ENCODE peak calls at places on chromosomes 11 and 22, in ten cellular contexts. V is stomach, A is psoas muscle, R is cardiac fibroblast, U is lower lobe of right lung, Z is tibial nerve, D is fibroblast of lung, B is left lung, Y is progenitor cell of endocrine pancreas, X is brain microvascular endothelial cell. K is an unnamed sample.

GRCh38 chr11:57546869-57547518 is 9.6 kb downstream of the SMTNL1 start:
- DNase-seq in B (no peak), Y (no peak), U (no peak), D (peak), V (no peak), A (no peak), Z (no peak), X (peak), R (peak), K (no peak)

GRCh38 chr11:104967493-104968364 is 645 bp downstream of the CASP4 start:
- DNase-seq in Z (no peak), D (no peak), B (no peak), R (peak), A (no peak), V (no peak), X (no peak), Y (no peak), U (no peak), K (no peak)

GRCh38 chr11:74634537-74634936 is 42.2 kb downstream of the POLD3 start:
- DNase-seq in B (no peak), D (peak), Y (no peak), X (peak), Z (no peak), R (peak), U (no peak), V (no peak), A (no peak), K (no peak)

GRCh38 chr22:39839198-39839597 is 54.4 kb downstream of the ENTHD1 start:
- DNase-seq in Z (no peak), U (no peak), X (no peak), V (no peak), A (no peak), Y (no peak), R (no peak), B (no peak), D (no peak), K (no peak)

GRCh38 chr11:62427630-62428233 is 8.9 kb downstream of the SCGB1A1 start:
- DNase-seq in V (no peak), U (no peak), X (peak), Y (no peak), D (peak), A (no peak), B (no peak), R (peak), Z (no peak), K (no peak)

GRCh38 chr22:35631597-35631996 is 14.5 kb upstream of the MB start:
- DNase-seq in U (peak), B (peak), V (peak), D (no peak), Y (no peak), R (peak), X (peak), A (peak), Z (no peak), K (no peak)

GRCh38 chr22:44538071-44538470 is 40.0 kb upstream of the RTL6 start:
- DNase-seq in Z (no peak), R (peak), D (peak), B (no peak), V (no peak), X (no peak), Y (no peak), A (no peak), U (no peak), K (no peak)

GRCh38 chr11:205221-206001 is 1.8 kb downstream of the BET1L start:
- DNase-seq in A (no peak), D (no peak), U (peak), B (no peak), R (no peak), X (no peak), V (peak), Z (no peak), Y (no peak), K (no peak)

GRCh38 chr11:27291954-27292641 is 70.9 kb downstream of the CCDC34 start:
- DNase-seq in A (no peak), Y (no peak), Z (no peak), U (no peak), D (peak), R (no peak), X (no peak), V (peak), B (no peak), K (no peak)

GRCh38 chr11:44570411-44571155 is 5.1 kb downstream of the CD82 start:
- DNase-seq in X (no peak), Z (no peak), B (peak), D (no peak), R (no peak), A (no peak), Y (no peak), V (no peak), U (no peak), K (no peak)

GRCh38 chr22:20763630-20764029 is 10.3 kb upstream of the SERPIND1 start:
- DNase-seq in Y (no peak), X (no peak), R (no peak), V (no peak), U (no peak), D (no peak), Z (peak), B (no peak), A (no peak), K (no peak)
- TF ChIP-seq CTCF in Y (no peak), X (no peak), R (no peak), V (no peak), U (no peak), D (no peak), Z (no peak), B (no peak), A (no peak), K (no peak)

GRCh38 chr11:118074091-118074685 is 2.7 kb upstream of the TMPRSS4 start:
- DNase-seq in D (no peak), Y (no peak), Z (no peak), U (no peak), A (peak), V (no peak), X (no peak), R (no peak), B (no peak), K (no peak)

GRCh38 chr11:118071416-118072030 is 5.4 kb upstream of the TMPRSS4 start:
- DNase-seq in D (no peak), R (no peak), A (no peak), V (no peak), Y (no peak), B (no peak), U (no peak), X (no peak), Z (no peak), K (no peak)

GRCh38 chr11:118074785-118075184 is 2.1 kb upstream of the TMPRSS4 start:
- DNase-seq in R (no peak), A (peak), Z (no peak), V (peak), U (no peak), Y (no peak), D (no peak), B (no peak), X (no peak), K (no peak)

GRCh38 chr11:118076754-118077281 is at the start of gene TMPRSS4:
- DNase-seq in U (peak), B (peak), R (no peak), A (peak), X (no peak), Y (peak), D (no peak), V (peak), Z (no peak), K (no peak)

DNA sequence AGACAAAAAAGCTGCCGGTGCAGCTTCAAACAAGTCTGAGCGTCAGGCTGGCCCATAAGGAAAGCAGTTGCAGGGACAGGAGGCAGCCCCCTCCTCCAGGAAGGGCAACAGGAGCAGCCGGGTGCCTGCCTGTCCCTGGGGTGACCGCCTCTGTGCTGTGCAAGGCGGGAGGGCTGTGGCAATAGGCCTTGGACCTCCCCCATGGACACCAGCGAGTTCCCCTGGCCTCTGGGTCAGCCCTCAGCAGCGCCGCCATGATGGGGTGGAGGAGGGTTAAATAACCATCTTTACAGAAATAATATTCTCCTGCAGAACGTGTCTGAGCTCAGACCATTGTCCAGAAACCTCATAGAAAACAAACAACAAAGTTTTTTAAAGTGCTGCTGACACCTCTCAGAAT is 3.3 kb upstream of the TMPRSS4 start:
- DNase-seq in R (no peak), A (peak), D (no peak), Y (no peak), Z (no peak), B (no peak), V (no peak), X (no peak), U (no peak), K (no peak)
- TF ChIP-seq CTCF in R (no peak), A (no peak), D (no peak), Y (no peak), Z (no peak), B (no peak), V (no peak), X (no peak), U (no peak), K (no peak)

GRCh38 chr11:73359930-73360742 is 16.1 kb upstream of the RELT start:
- DNase-seq in A (peak), D (peak), Y (no peak), U (no peak), B (no peak), Z (no peak), X (peak), V (no peak), R (peak), K (no peak)
- TF ChIP-seq CTCF in A (peak), D (peak), Y (peak), U (no peak), B (no peak), Z (no peak), X (peak), V (no peak), R (peak), K (no peak)

GRCh38 chr11:69891421-69892236 is 72.4 kb upstream of the FGF3 start:
- DNase-seq in V (peak), B (no peak), A (peak), U (no peak), X (no peak), Y (no peak), Z (no peak), R (no peak), D (no peak), K (no peak)

GRCh38 chr11:69892986-69893555 is 73.9 kb upstream of the FGF3 start:
- DNase-seq in A (peak), U (peak), Z (no peak), Y (no peak), B (no peak), R (no peak), D (no peak), V (peak), X (no peak), K (no peak)

GRCh38 chr11:69890476-69890875 is 71.3 kb upstream of the FGF3 start:
- DNase-seq in X (no peak), D (no peak), U (no peak), Z (no peak), V (no peak), B (no peak), R (no peak), Y (no peak), A (no peak), K (no peak)

GRCh38 chr11:69893631-69894030 is 74.4 kb upstream of the FGF3 start:
- DNase-seq in B (no peak), U (peak), R (no peak), Y (no peak), V (no peak), A (peak), D (no peak), Z (no peak), X (no peak), K (no peak)

GRCh38 chr11:69892237-69892985 is 73.2 kb upstream of the FGF3 start:
- DNase-seq in V (no peak), U (no peak), A (no peak), B (no peak), Y (no peak), X (no peak), R (no peak), Z (no peak), D (no peak), K (no peak)
- TF ChIP-seq CTCF in V (no peak), U (no peak), A (no peak), B (no peak), Y (no peak), X (peak), R (no peak), Z (no peak), D (peak), K (no peak)

DNA sequence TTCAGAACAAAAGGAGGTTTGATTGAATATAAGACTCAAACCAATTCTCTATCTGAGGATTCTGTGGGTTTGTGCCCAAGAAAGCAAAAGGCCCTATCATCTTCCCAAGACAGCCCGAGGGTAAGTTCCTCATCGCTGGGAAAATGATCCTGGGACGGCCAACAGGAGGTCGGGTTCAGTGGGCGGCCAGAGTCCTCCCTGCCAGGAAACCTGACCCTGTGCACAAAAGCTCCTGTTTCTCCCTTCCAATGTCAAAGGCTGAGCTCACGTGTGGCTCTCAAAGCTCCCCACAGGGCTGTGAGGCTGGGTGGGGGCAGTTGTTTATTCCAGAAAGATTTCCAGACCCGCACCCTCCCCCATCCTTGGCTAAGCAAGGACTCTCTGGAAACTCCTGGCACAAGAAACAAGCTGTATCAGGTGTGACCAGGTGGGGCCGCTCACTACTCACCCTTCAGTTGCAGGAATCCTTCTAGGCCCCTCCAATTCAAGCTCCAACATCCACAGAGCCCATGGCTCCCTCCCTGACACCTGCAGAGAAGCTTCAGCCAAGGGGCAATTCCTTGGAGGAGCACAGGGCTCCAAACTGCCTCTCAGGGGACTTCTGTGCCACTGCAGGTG is 131.9 kb downstream of the SHANK2 start:
- DNase-seq in R (no peak), A (no peak), X (no peak), D (no peak), V (peak), B (no peak), U (peak), Y (peak), Z (no peak), K (no peak)
- TF ChIP-seq CTCF in R (no peak), A (no peak), X (no peak), D (peak), V (peak), B (no peak), U (no peak), Y (peak), Z (no peak), K (peak)

DNA sequence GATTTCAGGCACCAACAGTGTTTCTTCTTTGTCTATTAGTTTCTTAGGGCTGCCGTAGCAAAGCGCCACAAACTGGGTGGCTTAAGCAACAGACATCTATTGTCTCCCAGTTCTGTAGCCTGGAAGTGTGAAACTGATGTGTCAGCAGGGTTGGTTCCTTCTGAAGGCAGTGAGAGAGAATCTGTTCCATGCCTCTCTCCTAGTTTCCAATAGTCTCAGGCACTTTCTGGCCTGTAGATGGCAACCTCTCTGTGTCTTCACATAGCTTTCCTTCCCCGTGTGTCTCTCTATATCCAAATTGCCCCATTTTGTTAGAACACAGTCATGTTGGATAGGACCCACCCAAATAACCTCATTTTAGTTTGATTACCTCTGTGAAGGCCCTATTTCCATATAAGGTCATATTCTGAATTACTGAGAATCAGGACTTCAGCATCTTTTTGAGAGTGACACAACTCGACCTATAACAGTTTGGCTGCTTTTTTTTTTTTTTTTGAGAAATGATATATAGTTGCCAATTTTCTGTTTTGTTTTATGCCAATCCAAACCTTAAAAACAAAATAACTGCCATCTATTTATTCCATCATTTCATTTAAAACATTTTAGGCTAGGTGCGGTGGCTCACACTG is 108.2 kb downstream of the SLC36A4 start:
- DNase-seq in V (no peak), X (peak), D (peak), B (no peak), Z (peak), Y (no peak), U (no peak), A (no peak), R (peak), K (no peak)
- TF ChIP-seq CTCF in V (no peak), X (peak), D (peak), B (no peak), Z (peak), Y (peak), U (peak), A (no peak), R (peak), K (no peak)

DNA sequence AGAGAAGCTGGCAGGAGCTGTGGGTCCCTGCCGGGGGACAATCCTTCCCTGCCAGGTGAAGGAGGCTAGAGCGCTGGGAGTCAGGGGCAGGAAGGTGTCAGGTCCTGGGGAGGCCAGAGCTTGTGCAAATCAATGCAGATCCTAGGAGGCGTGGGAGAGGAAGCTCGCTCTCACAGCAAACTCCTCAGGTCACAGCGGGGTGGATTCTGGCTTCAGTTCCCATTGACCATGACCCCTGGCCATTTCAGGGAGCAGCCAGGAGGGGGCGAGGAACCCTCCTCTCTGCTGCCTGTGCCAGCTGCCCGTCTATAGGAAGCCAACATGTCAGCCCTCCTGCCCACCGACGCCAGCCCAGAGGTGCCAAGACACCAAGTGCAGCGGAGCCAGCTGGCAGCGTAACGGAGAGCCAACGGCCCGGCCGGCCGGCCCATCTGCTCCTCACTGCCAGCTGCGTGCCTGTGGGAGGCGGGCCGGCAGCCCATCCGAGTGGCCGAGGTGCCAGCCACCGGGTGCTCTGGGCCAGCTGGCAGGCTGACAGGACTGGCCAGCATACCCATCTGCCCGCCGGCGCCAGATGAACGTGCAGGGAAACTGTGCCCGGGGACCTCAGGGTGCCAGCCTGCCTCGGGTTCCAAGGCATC is 374.9 kb downstream of the MIAT start:
- DNase-seq in X (no peak), U (no peak), R (no peak), Y (no peak), D (peak), V (no peak), A (peak), Z (no peak), B (no peak), K (no peak)
- TF ChIP-seq CTCF in X (peak), U (no peak), R (peak), Y (peak), D (peak), V (no peak), A (no peak), Z (no peak), B (no peak), K (no peak)